ENCODE peak calls at places on chromosomes 7 and 10, in four cellular contexts. F is heart left ventricle; P is AG04450; Q is stimulated activated CD4-positive, alpha-beta T cell treated with anti-CD3 and anti-CD28 coated beads, Interleukin-15, amount 100 ng/mL, for 1 hour. T is an unnamed sample.

GRCh38 chr7:90459888-90460287 is 9.6 kb upstream of the PTTG1IP2 start:
- DNase-seq in Q (no peak), F (no peak), P (no peak), T (no peak)

GRCh38 chr10:127990846-127991542 is 84.1 kb downstream of the PTPRE start:
- DNase-seq in F (no peak), P (no peak), Q (no peak), T (no peak)

GRCh38 chr7:36763084-36763807 is 39.0 kb upstream of the AOAH start:
- DNase-seq in F (no peak), Q (no peak), P (no peak), T (no peak)

GRCh38 chr10:10007972-10008371 is 1009.7 kb upstream of the CELF2 start:
- DNase-seq in Q (no peak), F (no peak), P (no peak), T (no peak)

GRCh38 chr10:5502903-5503835 is 3.8 kb upstream of the CALML5 start:
- DNase-seq in Q (no peak), P (no peak), F (no peak), T (no peak)

GRCh38 chr10:11223081-11223480 is 205.4 kb downstream of the CELF2 start:
- DNase-seq in Q (no peak), P (no peak), F (no peak), T (no peak)

GRCh38 chr7:28956608-28957063 is 1.5 kb downstream of the TRIL start:
- DNase-seq in Q (no peak), F (peak; percentile 65), P (no peak), T (peak; percentile 88)

GRCh38 chr7:149809215-149809614 is 29.0 kb upstream of the ZNF862 start:
- DNase-seq in P (no peak), F (peak; percentile 64), Q (no peak), T (no peak)

GRCh38 chr7:22640269-22640668 is 86.7 kb upstream of the IL6 start:
- DNase-seq in P (no peak), F (no peak), Q (no peak), T (no peak)

GRCh38 chr7:130925136-130925794 is 191.3 kb upstream of the KLF14 start:
- DNase-seq in F (no peak), Q (no peak), P (no peak), T (no peak)

GRCh38 chr7:79420464-79420863 is 33.0 kb downstream of the MAGI2 start:
- DNase-seq in P (peak; percentile 85), F (no peak), Q (no peak), T (no peak)

GRCh38 chr10:93143286-93143685 is 69.6 kb downstream of the CYP26A1 start:
- DNase-seq in Q (no peak), P (no peak), F (no peak), T (no peak)

GRCh38 chr7:96648784-96649183 is 60.9 kb downstream of the SEM1 start:
- DNase-seq in Q (no peak), P (no peak), F (no peak), T (no peak)

GRCh38 chr10:102175415-102175814 is 23.2 kb downstream of the NOLC1 start:
- DNase-seq in Q (no peak), P (peak; percentile 37), F (no peak), T (no peak)

GRCh38 chr7:142798451-142799438 is 28.0 kb downstream of the PRSS2 start:
- DNase-seq in P (no peak), Q (no peak), F (peak; percentile 5), T (no peak)

GRCh38 chr10:38212460-38212859 is 118.3 kb downstream of the ZNF37A start:
- DNase-seq in Q (no peak), P (no peak), F (no peak), T (no peak)

GRCh38 chr7:79604841-79605240 is 151.4 kb upstream of the MAGI2 start:
- DNase-seq in P (no peak), F (no peak), Q (no peak), T (no peak)

GRCh38 chr7:132709971-132710567 is 133.8 kb upstream of the PLXNA4 start:
- DNase-seq in F (no peak), P (peak; percentile 4), Q (no peak), T (no peak)

GRCh38 chr10:24331457-24331856 is 122.5 kb downstream of the KIAA1217 start:
- DNase-seq in Q (no peak), P (no peak), F (peak; percentile 62), T (no peak)

GRCh38 chr7:154672659-154673415 is 330.1 kb downstream of the PAXIP1 start:
- DNase-seq in P (no peak), F (no peak), Q (no peak), T (no peak)

GRCh38 chr7:30019960-30020359 is 6.5 kb downstream of the FKBP14 start:
- DNase-seq in F (no peak), Q (no peak), P (no peak), T (no peak)

GRCh38 chr7:88217675-88218427 is 2.0 kb downstream of the SRI start:
- DNase-seq in Q (no peak), P (no peak), F (no peak), T (no peak)

GRCh38 chr10:97810476-97810875 is 38.7 kb upstream of the SFRP5 start:
- DNase-seq in P (no peak), F (no peak), Q (no peak), T (no peak)

GRCh38 chr7:123367508-123368122 is 166.8 kb downstream of the IQUB start:
- DNase-seq in F (no peak), P (no peak), Q (no peak), T (no peak)

GRCh38 chr10:70465278-70465677 is 13.3 kb upstream of the PALD1 start:
- DNase-seq in Q (no peak), P (no peak), F (no peak), T (no peak)

GRCh38 chr10:71457908-71458307 is 61.2 kb downstream of the CDH23 start:
- DNase-seq in Q (no peak), F (no peak), P (no peak), T (no peak)

GRCh38 chr7:139358541-139359365 is 941 bp upstream of the LUC7L2 start:
- DNase-seq in P (no peak), F (no peak), Q (no peak), T (peak; percentile 30)